ENCODE peak calls at places on chromosomes 7 and 10, in seven cellular contexts. O is K562, F is GM12878, R is HepG2, E is HCT116, D is SK-N-SH, Y is H1. J is an unnamed sample.

GRCh38 chr7:31540786-31541185 is 26.9 kb downstream of the ITPRID1 start:
- DNase-seq in O (no peak), F (no peak), R (no peak), E (no peak), D (no peak), Y (no peak), J (peak)

GRCh38 chr10:108362956-108363355 is 1198.5 kb upstream of the SORCS1 start:
- DNase-seq in O (no peak), F (no peak), R (no peak), E (no peak), D (no peak), Y (no peak), J (no peak)

GRCh38 chr10:132565516-132566209 is 28.1 kb downstream of the INPP5A start:
- DNase-seq in O (no peak), F (no peak), R (no peak), E (no peak), D (no peak), Y (no peak), J (no peak)

GRCh38 chr10:25555865-25556264 is 378.2 kb upstream of the MYO3A start:
- DNase-seq in O (no peak), F (no peak), R (no peak), E (no peak), D (no peak), Y (no peak), J (no peak)

GRCh38 chr10:114504769-114505579 is 100.7 kb upstream of the AFAP1L2 start:
- DNase-seq in O (no peak), F (no peak), R (peak), E (no peak), D (no peak), Y (no peak), J (no peak)

GRCh38 chr7:129295015-129295423 is 70.2 kb downstream of the AHCYL2 start:
- DNase-seq in O (no peak), F (no peak), R (no peak), E (no peak), D (no peak), Y (no peak), J (no peak)

GRCh38 chr7:138892016-138892630 is 89.1 kb downstream of the KIAA1549 start:
- DNase-seq in O (no peak), F (no peak), R (no peak), E (no peak), D (no peak), Y (no peak), J (no peak)

GRCh38 chr10:132149917-132150316 is 36.8 kb upstream of the DPYSL4 start:
- DNase-seq in O (no peak), F (no peak), R (no peak), E (no peak), D (no peak), Y (no peak), J (no peak)

DNA sequence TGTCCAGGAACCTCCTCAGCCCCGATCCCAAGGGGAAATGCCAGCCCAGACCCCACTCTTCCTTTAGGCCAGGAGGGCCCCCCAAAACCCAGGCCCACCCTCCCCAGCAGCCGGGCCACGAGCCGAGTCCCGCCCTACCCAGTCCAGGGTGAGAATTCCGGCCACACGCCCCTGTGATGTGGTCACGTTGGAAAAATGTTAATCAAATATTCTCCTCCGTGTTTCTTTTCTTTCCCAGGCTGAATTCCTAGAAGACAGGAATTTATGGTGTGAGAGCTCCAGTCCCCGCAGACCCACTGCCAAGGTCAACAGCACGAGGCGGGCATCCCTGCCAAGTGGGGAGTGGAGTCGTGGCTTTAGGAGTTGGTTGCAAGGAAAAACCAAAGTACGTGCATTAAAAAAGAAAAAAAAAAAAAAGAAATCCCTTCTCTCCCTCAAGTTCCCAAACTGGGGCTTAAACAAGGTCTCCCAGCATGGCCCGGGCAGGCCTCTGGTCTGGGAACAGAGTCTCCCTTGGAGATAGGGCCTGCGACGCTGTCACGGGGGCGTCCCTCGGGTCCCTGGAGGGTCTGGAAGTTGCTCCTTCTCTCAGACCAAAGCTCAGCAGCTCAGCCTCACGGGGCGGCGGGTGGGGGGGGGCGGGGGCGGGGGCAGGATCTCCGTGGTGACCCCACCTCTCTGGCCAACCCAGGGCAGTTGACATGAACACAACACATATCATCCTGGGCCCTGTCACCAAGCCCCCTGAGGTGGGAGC is 28.1 kb upstream of the ELN start:
- DNase-seq in O (no peak), F (no peak), R (no peak), E (no peak), D (no peak), Y (no peak), J (no peak)
- TF ChIP-seq JUND in O (no peak), F (no peak), R (no peak), E (no peak), D (no peak), Y (no peak), J (no peak)

GRCh38 chr7:44787041-44787440 is 9.4 kb upstream of the PPIA start:
- DNase-seq in O (no peak), F (no peak), R (no peak), E (no peak), D (no peak), Y (no peak), J (no peak)

GRCh38 chr7:44784364-44784763 is 12.1 kb upstream of the PPIA start:
- DNase-seq in O (no peak), F (no peak), R (no peak), E (no peak), D (no peak), Y (no peak), J (no peak)

GRCh38 chr7:44789990-44790389 is 6.5 kb upstream of the PPIA start:
- DNase-seq in O (no peak), F (no peak), R (no peak), E (no peak), D (no peak), Y (no peak), J (no peak)

GRCh38 chr7:44791278-44792219 is 4.9 kb upstream of the PPIA start:
- DNase-seq in O (no peak), F (no peak), R (peak), E (no peak), D (no peak), Y (no peak), J (no peak)

GRCh38 chr7:44787762-44788161 is 8.7 kb upstream of the PPIA start:
- DNase-seq in O (no peak), F (no peak), R (no peak), E (no peak), D (no peak), Y (no peak), J (no peak)
- TF ChIP-seq JUND in O (no peak), F (no peak), R (no peak), E (no peak), D (no peak), Y (no peak), J (no peak)

DNA sequence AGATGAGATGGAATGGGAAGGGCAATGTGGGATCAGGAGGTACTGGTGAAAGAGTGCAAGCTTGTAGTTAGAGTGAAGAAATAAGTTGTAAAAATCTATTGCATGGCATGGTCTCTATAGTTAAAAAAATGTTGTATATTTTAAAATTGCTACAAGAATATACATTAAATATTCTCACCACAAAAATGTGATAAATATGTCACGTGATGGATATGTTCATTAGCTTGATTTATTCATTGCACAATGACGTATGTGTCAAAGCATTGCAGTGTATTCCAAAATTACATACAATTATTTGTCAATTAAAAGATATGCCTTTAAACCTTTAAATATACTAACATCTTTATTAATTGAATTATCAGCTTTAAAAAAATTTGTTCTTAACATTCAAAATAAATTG is 1607.1 kb downstream of the REEP3 start:
- DNase-seq in O (no peak), F (no peak), R (no peak), E (no peak), D (no peak), Y (no peak), J (no peak)
- TF ChIP-seq JUND in O (no peak), F (no peak), R (no peak), E (no peak), D (no peak), Y (no peak), J (no peak)

GRCh38 chr7:36946401-36946739 is 222.1 kb upstream of the AOAH start:
- DNase-seq in O (no peak), F (no peak), R (no peak), E (no peak), D (no peak), Y (no peak), J (no peak)

GRCh38 chr7:36943591-36944430 is 219.5 kb upstream of the AOAH start:
- DNase-seq in O (no peak), F (no peak), R (no peak), E (no peak), D (no peak), Y (no peak), J (no peak)

GRCh38 chr7:36944843-36945242 is 220.5 kb upstream of the AOAH start:
- DNase-seq in O (no peak), F (no peak), R (no peak), E (no peak), D (no peak), Y (no peak), J (no peak)

GRCh38 chr7:36942558-36943354 is 218.5 kb upstream of the AOAH start:
- DNase-seq in O (no peak), F (no peak), R (no peak), E (no peak), D (no peak), Y (no peak), J (no peak)

DNA sequence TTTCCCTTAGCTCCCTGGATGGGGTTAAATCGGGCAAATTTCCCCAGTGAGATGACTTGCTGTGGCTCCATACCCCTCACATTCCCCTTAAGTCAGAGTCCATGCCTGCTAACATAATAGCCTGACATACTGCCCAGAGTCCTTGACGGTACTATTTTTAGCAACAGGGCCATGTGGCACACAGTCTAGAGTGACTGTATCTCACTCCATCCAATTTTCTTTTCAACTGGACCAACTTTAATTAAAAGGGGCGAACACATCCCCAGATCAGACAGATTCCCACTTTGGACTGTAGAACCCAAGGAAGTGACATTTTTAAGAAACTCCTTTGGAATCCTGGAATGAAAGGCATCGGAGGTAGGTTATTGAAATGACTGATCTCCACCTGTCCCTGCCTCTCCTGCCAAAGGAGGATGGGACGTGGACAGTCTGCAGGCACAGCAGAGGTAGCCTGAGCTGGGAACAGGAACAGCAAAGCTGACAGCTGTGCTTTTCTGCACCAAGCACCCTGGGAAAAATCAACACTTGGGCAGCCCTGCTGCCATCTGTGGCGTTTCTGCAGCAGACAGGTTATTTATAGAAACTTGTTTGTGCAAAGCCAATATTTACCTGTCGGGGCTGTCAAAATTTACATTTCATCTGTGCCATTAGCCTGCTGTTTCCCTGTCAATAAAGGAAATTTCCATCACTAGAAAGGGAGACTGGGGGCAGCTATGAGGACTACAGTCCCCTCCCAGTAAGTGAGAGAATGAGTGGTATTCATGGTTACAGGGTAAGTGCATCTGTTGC is 221.5 kb upstream of the AOAH start:
- DNase-seq in O (no peak), F (no peak), R (peak), E (no peak), D (peak), Y (no peak), J (peak)
- TF ChIP-seq JUND in O (no peak), F (no peak), R (no peak), E (no peak), D (no peak), Y (no peak), J (no peak)

GRCh38 chr10:103171278-103171677 is 21.8 kb downstream of the NT5C2 start:
- DNase-seq in O (no peak), F (no peak), R (no peak), E (no peak), D (no peak), Y (no peak), J (no peak)

GRCh38 chr10:103166527-103166926 is 26.5 kb downstream of the NT5C2 start:
- DNase-seq in O (no peak), F (no peak), R (no peak), E (no peak), D (no peak), Y (no peak), J (no peak)

GRCh38 chr10:103168436-103168835 is 24.6 kb downstream of the NT5C2 start:
- DNase-seq in O (no peak), F (no peak), R (no peak), E (no peak), D (no peak), Y (no peak), J (peak)
- TF ChIP-seq JUND in O (no peak), F (no peak), R (no peak), E (no peak), D (no peak), Y (no peak), J (no peak)

GRCh38 chr10:54402576-54402975 is 398.5 kb downstream of the PCDH15 start:
- DNase-seq in O (no peak), F (no peak), R (peak), E (no peak), D (peak), Y (no peak), J (peak)
- TF ChIP-seq JUND in O (no peak), F (no peak), R (no peak), E (no peak), D (no peak), Y (no peak), J (no peak)

DNA sequence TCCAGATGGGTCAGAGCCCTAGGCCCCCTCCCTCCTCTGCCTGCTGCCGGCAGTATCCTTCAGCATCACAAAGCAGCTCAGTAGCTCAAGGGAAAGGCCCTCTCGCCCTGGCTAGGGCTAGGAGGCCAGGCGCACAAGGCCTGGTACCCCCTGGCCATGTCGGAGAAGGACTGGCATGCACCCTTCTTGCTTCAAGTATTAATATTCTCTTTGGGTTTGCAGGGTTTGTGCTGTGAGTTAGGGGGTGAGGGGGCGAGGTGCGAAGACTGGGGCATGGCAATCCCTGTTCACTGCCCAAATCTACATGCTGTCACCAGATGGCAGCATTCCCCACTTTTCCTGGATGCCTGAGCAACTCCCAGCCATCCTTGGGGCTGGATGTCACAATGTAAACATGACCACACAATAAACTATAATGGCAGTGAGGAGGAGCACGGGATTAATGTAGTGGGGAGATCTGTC is 105.2 kb downstream of the NEURL1 start:
- DNase-seq in O (peak), F (no peak), R (peak), E (peak), D (peak), Y (peak), J (peak)
- TF ChIP-seq JUND in O (peak), F (no peak), R (no peak), E (no peak), D (no peak), Y (no peak), J (no peak)

DNA sequence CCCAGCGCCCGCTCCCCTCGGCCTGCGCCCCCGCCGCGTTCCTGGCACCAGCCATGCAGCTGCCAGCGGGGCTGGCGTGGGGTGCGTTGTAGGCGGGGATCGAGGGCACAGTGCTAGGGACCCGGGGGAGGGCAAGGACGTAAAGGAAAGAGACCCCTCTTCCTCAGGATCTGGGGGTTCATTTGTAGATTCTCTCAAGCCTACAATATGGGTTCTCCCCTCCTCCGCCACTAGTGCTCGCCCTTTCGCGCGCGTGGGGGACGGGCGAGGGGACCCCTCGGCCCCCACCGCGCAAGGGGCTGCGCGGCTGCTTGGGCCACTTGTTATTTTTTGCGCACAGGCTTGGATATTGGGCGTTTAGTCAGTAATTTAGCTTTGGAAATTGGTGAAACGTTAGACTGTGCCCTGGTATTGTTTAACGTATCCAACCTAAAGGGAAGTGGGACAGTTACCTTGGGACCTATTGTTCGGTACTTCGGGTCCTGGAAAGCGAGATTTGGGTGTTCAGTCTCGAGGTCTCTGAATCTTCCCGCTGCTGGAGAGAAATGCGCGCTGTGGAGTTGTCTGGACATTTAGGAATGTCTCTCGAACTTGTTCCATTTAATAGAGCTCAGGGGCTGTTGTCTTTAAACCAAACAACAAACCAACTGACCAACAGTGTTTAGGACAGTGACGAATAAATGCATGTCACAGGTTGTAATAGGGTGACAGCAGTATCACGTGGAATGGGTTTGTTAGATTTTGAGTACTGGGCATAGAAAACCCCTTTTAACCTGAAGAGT is 815 bp downstream of the CDK14 start:
- DNase-seq in O (no peak), F (peak), R (no peak), E (no peak), D (peak), Y (no peak), J (peak)
- TF ChIP-seq JUND in O (no peak), F (no peak), R (no peak), E (no peak), D (no peak), Y (no peak), J (no peak)

DNA sequence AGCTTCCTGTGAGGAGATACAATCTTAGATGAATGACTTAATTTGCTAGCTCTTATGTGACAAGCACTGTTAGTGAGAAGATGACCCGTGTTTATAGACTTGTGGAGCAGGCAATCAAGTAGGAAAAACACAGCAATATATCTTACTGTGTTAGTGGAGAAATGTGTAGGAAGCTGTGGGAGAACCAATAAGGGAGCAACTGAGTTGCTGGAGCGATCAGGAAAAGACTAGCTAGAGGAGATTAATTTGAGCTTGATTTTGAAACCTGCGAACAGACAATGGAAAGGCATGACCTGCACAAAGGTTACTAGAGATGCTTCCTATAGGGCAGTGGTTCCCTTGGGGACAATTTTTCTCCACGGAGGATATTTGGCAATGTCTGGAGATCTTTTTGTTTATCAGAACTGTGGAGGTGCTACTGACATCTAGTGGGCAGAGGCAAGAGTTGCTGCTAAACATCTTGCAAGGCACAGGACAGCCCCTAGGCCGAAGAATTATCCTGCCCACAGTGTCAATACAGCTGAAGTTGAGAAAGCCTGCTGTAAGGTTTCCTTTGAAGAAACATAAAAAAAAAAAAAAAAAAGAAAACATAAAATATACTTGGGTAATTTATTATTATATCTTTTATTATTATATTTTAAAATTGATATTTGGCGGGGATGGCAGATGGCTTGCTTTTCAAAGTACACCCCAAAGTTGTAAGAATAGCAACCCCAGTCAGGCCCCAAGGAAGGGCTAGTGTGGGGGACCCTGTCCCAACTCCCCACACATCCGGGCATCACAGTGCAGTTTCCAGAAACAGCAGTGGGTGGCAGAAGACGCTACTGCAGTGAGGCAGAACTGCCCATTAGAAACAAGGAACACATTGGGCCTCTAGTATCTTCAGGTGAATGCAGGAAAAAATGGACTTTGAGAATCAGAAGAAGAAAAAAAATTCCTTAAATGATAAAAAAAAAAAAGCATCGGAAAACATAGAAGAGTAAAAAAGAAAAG is 481.5 kb downstream of the SH2D4B start:
- DNase-seq in O (peak), F (no peak), R (peak), E (peak), D (peak), Y (no peak), J (peak)
- TF ChIP-seq JUND in O (no peak), F (no peak), R (no peak), E (no peak), D (no peak), Y (no peak), J (no peak)